ENCODE peak calls at places on chromosomes 1 and 21, in four cellular contexts. K is Peyer's patch, O is IMR-90, S is heart left ventricle. N is an unnamed sample. For H3K4me1, the result is how much of the 10 kb centered on the place peaks cover.

GRCh38 chr1:77342745-77343144 is 60.9 kb downstream of the AK5 start:
- DNase-seq in K (no peak), O (no peak), S (no peak), N (no peak)

GRCh38 chr1:50517488-50517887 is 94.2 kb upstream of the DMRTA2 start:
- DNase-seq in K (no peak), O (no peak), S (no peak), N (no peak)

GRCh38 chr21:43827015-43827611 is 37.7 kb downstream of the RRP1 start:
- DNase-seq in K (no peak), O (peak), S (peak), N (peak)

GRCh38 chr21:41374867-41375533 is 13.2 kb downstream of the MX2 start:
- DNase-seq in K (no peak), O (no peak), S (peak), N (no peak)

GRCh38 chr1:40232444-40232843 is 15.3 kb upstream of the TMCO2 start:
- DNase-seq in K (peak), O (no peak), S (no peak), N (no peak)

GRCh38 chr21:42811960-42812359 is 67.4 kb downstream of the WDR4 start:
- DNase-seq in K (no peak), O (no peak), S (no peak), N (no peak)

GRCh38 chr1:202618387-202619022 is 91.7 kb downstream of the SYT2 start:
- DNase-seq in K (no peak), O (peak), S (no peak), N (peak)

GRCh38 chr1:91712981-91713841 is 172.7 kb downstream of the TGFBR3 start:
- DNase-seq in K (no peak), O (peak), S (peak), N (no peak)

GRCh38 chr1:153563991-153564390 is 1.7 kb downstream of the S100A2 start:
- DNase-seq in K (no peak), O (no peak), S (no peak), N (peak)

GRCh38 chr1:29786791-29787732 is 550.7 kb downstream of the PTPRU start:
- DNase-seq in K (no peak), O (no peak), S (no peak), N (peak)

GRCh38 chr1:243254233-243254926 is 701 bp downstream of the CEP170 start:
- DNase-seq in K (peak), O (peak), S (peak), N (no peak)

GRCh38 chr1:94063379-94063778 is 57.6 kb downstream of the ABCA4 start:
- DNase-seq in K (no peak), O (peak), S (peak), N (no peak)

GRCh38 chr1:9291914-9292360 is 757 bp upstream of the SPSB1 start:
- DNase-seq in K (no peak), O (peak), S (peak), N (no peak)

GRCh38 chr1:243253927-243254232 is 1.2 kb downstream of the CEP170 start:
- DNase-seq in K (no peak), O (no peak), S (no peak), N (no peak)

DNA sequence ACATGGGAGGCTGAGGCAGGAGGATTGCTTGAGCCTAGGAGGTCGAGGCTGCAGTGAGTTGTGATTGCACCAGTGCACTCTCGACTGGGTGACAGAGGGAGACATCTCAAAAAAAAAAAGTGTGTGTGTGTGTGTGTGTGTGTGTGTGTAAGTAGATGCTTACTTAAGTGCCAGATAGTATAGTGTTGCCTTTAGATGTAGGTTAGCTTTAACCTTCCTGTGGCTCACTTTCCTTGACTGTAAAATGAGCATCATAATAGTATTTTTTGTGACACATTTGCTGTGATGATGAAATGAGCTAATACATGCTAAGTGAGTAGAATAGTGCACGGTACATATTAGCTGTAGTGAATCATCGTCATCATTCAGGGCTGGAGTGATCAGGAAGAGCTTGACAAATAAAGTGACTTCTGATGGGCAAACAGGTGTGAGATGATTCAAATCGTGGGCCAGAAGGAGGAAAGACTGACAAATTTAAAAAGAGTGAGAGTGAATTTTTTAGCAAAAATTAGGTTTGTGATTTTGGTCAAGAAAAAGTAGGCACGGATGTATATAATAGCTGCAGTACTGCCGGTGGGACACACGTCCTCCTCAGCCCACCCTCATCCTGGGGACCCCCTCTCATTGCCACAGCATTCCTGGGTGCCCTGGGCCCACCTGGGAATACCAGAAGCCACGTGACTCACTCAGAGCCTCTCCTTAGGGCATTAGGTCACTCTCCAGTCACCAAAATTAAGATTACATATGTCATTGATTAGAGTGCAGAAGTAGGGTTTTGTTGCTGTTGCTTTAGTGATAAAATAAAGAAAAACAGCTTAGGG is 33.9 kb downstream of the EIF2D start:
- DNase-seq in K (no peak), O (peak), S (no peak), N (no peak)
- H3K4me1 ChIP-seq in K (half or more), O (under half), S (under half), N (half or more)

GRCh38 chr1:217136895-217137205 is 413.6 kb upstream of the ESRRG start:
- DNase-seq in K (no peak), O (no peak), S (no peak), N (no peak)

GRCh38 chr1:217137210-217137871 is 414.1 kb upstream of the ESRRG start:
- DNase-seq in K (no peak), O (no peak), S (no peak), N (peak)

GRCh38 chr1:217138839-217139466 is 415.7 kb upstream of the ESRRG start:
- DNase-seq in K (no peak), O (no peak), S (no peak), N (no peak)

GRCh38 chr1:217139513-217139912 is 416.3 kb upstream of the ESRRG start:
- DNase-seq in K (no peak), O (no peak), S (peak), N (no peak)

DNA sequence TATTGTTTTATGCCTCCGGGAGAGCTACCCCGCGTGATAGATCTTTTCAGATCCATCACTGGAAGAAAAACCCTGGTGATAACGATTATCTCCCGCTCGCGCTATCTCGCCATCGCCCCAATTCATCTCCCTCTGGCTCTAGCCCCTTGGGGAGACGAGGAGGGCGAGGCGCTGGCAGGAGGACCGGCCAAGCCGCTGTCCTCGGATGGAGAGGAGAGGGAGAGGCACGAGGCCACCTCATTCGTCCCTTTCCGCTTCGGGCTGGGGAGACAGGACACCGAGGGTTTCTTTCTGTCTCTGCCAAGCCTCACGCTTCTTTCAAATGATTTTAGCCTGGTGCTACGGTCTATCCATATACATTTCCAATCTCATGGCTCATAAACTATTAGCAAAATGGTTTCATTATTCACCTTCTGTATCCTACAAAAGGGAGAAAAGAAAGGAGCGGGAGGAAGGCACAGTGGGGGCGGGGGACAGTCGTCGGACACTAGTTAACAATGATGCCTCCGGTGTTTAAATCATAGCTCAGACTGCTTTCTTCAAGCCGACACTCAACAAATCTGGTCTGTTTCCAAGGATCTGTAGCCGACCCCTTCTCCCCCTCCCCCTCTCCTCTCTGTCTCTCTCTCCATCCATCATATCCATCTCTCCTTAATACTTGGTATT is 415.1 kb upstream of the ESRRG start:
- DNase-seq in K (no peak), O (no peak), S (no peak), N (no peak)
- H3K4me3 ChIP-seq in K (no peak), O (no peak), S (no peak), N (peak)

GRCh38 chr1:17538010-17538409 is 1.5 kb upstream of the ARHGEF10L start:
- DNase-seq in K (no peak), O (no peak), S (no peak), N (no peak)
- H3K4me1 ChIP-seq in K (under half), O (under half), S (under half), N (under half)

GRCh38 chr1:229570891-229571516 is 12.5 kb upstream of the ABCB10 start:
- DNase-seq in K (no peak), O (no peak), S (no peak), N (no peak)
- H3K4me3 ChIP-seq in K (no peak), O (no peak), S (no peak), N (no peak)

GRCh38 chr1:98323906-98324358 is 337.6 kb upstream of the SNX7 start:
- DNase-seq in K (no peak), O (peak), S (peak), N (no peak)
- H3K4me1 ChIP-seq in K (under half), O (under half), S (under half), N (under half)

GRCh38 chr1:6823822-6824221 is 38.6 kb downstream of the CAMTA1 start:
- DNase-seq in K (no peak), O (no peak), S (no peak), N (no peak)
- H3K4me3 ChIP-seq in K (no peak), O (no peak), S (no peak), N (no peak)

DNA sequence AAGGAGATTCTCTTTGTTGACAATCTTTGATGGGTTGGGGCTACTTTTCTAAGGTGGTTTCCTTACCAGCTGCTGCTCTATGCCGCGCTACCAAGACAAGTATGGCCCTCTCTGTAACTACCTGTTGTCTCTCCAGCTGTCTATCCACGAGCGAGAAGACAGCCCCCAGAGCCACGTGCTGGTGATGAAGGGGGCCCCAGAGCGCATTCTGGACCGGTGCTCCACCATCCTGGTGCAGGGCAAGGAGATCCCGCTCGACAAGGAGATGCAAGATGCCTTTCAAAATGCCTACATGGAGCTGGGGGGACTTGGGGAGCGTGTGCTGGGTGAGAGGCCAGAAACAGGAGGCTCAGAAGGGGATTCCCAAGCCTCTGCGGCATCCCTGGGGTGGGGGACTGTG is 14.4 kb downstream of the ATP1A2 start:
- DNase-seq in K (no peak), O (no peak), S (no peak), N (no peak)
- H3K4me1 ChIP-seq in K (under half), O (under half), S (under half), N (under half)